ENCODE peak calls at places on chromosomes 13 and 19, in seven cellular contexts. J, T, Q, C, A, S and I are unnamed samples.

GRCh38 chr19:15417699-15418098 is 1.1 kb downstream of the AKAP8L start:
- DNase-seq in J (no peak), T (no peak), Q (no peak), C (no peak), A (no peak), S (no peak), I (no peak)

GRCh38 chr13:48908381-48909087 is 67.2 kb upstream of the FNDC3A start:
- DNase-seq in J (no peak), T (peak; percentile 37), Q (no peak), C (no peak), A (no peak), S (no peak), I (no peak)

GRCh38 chr19:49014870-49015255 is 2.0 kb downstream of the LHB start:
- DNase-seq in J (no peak), T (no peak), Q (no peak), C (no peak), A (no peak), S (no peak), I (no peak)

GRCh38 chr19:9819590-9819898 is 665 bp upstream of the FBXL12 start:
- DNase-seq in J (peak; percentile 76), T (no peak), Q (no peak), C (no peak), A (no peak), S (no peak), I (no peak)

GRCh38 chr13:96029002-96029401 is 24.2 kb downstream of the UGGT2 start:
- DNase-seq in J (no peak), T (no peak), Q (no peak), C (no peak), A (no peak), S (no peak), I (no peak)

GRCh38 chr19:30516586-30516985 is 144.4 kb downstream of the ZNF536 start:
- DNase-seq in J (no peak), T (no peak), Q (no peak), C (no peak), A (no peak), S (no peak), I (no peak)

GRCh38 chr19:32041681-32042292 is 303.6 kb upstream of the ZNF507 start:
- DNase-seq in J (peak; percentile 29), T (peak; percentile 31), Q (peak; percentile 72), C (no peak), A (peak; percentile 59), S (peak; percentile 16), I (no peak)

GRCh38 chr19:30686252-30686762 is 314.1 kb downstream of the ZNF536 start:
- DNase-seq in J (no peak), T (no peak), Q (peak; percentile 75), C (no peak), A (no peak), S (no peak), I (no peak)

GRCh38 chr13:110109910-110110309 is 197.0 kb downstream of the COL4A1 start:
- DNase-seq in J (no peak), T (peak; percentile 95), Q (no peak), C (no peak), A (no peak), S (no peak), I (no peak)

GRCh38 chr19:33064778-33065550 is at the start of gene RHPN2:
- DNase-seq in J (peak; percentile 94), T (peak; percentile 45), Q (peak; percentile 96), C (no peak), A (peak; percentile 93), S (peak; percentile 43), I (peak; percentile 82)

DNA sequence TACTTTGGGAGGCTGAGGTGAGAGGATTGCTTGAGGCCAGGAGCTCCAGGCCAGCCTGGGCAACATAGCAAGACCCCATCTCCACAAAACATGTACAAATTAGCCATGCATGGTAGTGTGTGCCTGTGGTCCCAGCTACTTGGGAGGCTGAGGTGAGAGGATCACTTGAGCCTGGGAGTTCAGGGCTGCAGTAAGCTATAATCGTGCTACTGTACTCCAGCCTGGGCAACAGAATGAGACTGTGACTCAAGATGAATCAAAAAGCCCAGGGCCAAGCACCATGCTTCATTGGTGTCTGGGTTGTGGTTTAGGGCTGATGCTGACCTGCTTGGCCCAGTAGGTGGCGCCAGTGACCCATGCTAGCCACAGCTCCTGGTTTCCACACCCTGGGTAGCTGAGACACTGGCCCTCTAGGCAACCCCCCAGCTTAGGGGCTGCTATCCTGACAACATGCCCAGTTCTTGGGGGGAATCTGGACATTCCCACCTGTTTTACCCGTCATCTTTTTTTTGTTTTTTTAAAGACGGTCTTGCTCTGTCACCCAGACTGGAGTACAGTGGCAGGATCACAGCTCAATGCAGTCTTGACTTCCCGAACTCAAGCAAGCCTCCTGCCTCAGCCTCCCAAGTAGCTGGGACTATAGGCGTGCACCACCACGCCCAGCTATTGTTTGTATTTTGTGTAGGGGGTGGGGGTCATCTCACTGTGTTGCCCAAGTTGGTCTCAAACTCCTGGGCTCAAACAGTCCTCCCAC is 5.5 kb downstream of the CCDC124 start:
- DNase-seq in J (peak; percentile 88), T (peak; percentile 88), Q (peak; percentile 92), C (no peak), A (peak; percentile 87), S (peak; percentile 46), I (peak; percentile 93)
- TF ChIP-seq RFX5 in J (no peak), T (no peak), Q (no peak), C (no peak), A (no peak), S (no peak), I (no peak)

DNA sequence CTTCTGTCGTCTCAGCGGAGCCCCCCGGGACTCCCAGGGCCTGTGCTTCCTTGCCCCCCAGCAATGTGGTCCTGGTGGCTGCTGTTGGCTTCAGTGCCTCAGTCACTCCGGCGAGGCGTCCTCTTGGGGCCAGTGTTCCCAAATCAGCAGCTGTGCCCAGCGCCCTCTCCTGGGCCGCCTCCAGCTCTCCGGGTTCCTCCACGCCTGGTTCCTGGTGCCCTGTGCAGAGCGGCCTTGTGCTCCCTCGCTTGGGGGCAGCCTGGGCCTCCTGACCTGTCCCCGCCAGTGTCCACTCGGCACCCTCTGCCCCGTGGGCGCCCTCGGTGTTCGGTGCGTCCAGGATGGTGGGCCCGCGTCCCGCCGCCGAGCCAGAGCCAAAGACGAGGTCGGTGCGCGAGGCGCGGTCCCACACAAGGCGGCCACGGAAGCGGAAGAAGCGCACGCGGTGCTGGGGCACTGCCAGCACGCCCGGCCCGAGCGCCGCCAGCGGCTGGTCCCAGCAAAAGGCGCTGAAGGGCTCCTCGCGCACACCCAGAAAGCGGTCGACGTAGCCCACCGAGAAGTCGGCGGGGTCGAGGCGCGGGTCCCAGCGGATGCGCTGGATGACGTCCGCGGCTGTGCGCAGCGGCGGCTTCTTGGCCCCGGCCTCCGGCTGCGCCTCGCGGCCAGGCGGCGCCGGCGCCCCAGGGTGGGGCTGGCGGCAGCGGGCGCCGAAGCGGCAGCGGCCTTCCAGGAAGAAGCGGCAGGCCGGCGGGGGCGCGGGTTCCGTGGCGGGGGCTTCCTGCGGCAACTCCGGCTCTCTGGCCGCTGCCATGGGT is 656 bp downstream of the LENG9 start:
- DNase-seq in J (no peak), T (peak; percentile 46), Q (peak; percentile 57), C (no peak), A (no peak), S (peak; percentile 54), I (peak; percentile 83)
- TF ChIP-seq RFX5 in J (no peak), T (no peak), Q (no peak), C (no peak), A (no peak), S (no peak), I (no peak)

GRCh38 chr19:5690955-5691204 is 785 bp downstream of the RPL36 start:
- DNase-seq in J (no peak), T (no peak), Q (no peak), C (no peak), A (no peak), S (no peak), I (no peak)

GRCh38 chr19:5691930-5692784 is 2.1 kb downstream of the RPL36 start:
- DNase-seq in J (no peak), T (peak; percentile 11), Q (peak; percentile 64), C (no peak), A (peak; percentile 63), S (no peak), I (no peak)

GRCh38 chr19:5690125-5690954 is at the start of gene RPL36:
- DNase-seq in J (peak; percentile 84), T (peak; percentile 93), Q (peak; percentile 94), C (peak; percentile 94), A (peak; percentile 95), S (peak; percentile 92), I (peak; percentile 90)

GRCh38 chr19:5692785-5693194 is 2.7 kb downstream of the RPL36 start:
- DNase-seq in J (no peak), T (no peak), Q (peak; percentile 28), C (no peak), A (no peak), S (no peak), I (no peak)

GRCh38 chr19:5691205-5691929 is 1.3 kb downstream of the RPL36 start:
- DNase-seq in J (no peak), T (peak; percentile 31), Q (peak; percentile 67), C (no peak), A (peak; percentile 63), S (no peak), I (no peak)
- TF ChIP-seq RFX5 in J (no peak), T (no peak), Q (no peak), C (no peak), A (no peak), S (no peak), I (no peak)

DNA sequence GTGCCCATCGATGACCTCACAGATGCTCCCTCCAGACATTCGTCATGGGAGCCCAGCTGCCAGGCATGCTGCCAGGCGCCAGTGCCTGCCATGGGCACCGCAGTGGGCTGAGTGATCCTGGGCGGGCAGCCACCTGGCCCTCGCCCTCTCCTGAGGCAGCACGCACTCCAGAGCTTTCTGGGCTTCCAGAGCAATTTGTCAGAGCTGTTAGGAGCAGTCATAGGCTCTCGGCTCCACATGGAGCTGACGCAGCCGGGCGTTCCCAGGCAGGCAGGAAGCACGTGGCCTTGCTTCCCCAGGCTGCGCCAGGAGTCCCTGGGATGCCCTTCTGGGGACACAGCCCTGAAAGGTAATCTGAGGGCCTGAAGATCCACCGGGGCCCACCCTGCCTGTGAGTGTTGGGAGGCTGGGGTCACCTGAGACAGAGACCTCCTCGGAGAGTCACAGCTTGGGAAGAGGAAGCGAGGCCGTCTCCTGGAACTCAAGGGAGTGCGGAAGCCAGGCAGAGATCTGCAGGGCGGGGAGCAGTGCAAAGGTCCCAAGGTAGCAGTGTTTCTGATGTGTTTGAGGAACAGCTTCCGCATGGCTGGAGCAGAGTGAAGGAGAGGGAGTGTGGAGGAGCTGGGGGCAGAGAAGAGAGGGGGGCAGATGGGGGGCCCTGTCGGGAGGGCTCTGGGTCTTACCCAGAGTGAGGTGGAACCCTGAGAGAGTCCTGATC is 50.5 kb downstream of the DPF1 start:
- DNase-seq in J (no peak), T (peak; percentile 36), Q (peak; percentile 76), C (no peak), A (no peak), S (no peak), I (no peak)
- TF ChIP-seq RFX5 in J (no peak), T (no peak), Q (no peak), C (no peak), A (no peak), S (no peak), I (no peak)